ENCODE peak calls at places on chromosomes 12 and 14, in seven cellular contexts. A is Panc1; L is stimulated activated CD4-positive, alpha-beta T cell treated with anti-CD3 and anti-CD28 coated beads, TNF-alpha, amount 100 ng/mL, for 1 hour; V is EL; K is NCI-H460; I is putamen; Q is NCI-H510A treated with DMSO at 0.1 percent for 48 hours. G is an unnamed sample.

GRCh38 chr14:94480809-94481208 is 4.8 kb upstream of the SERPINA9 start:
- DNase-seq in A (no peak), L (no peak), V (peak), K (no peak), I (no peak), Q (no peak), G (no peak)

GRCh38 chr12:40105515-40106201 is at the start of gene SLC2A13:
- DNase-seq in A (no peak), L (peak), V (peak), K (peak), I (peak), Q (peak), G (peak)

GRCh38 chr14:23054000-23054811 is 3.1 kb downstream of the CDH24 start:
- DNase-seq in A (no peak), L (no peak), V (no peak), K (no peak), I (no peak), Q (no peak), G (no peak)

GRCh38 chr12:56758728-56759269 is 4.3 kb upstream of the HSD17B6 start:
- DNase-seq in A (no peak), L (no peak), V (no peak), K (no peak), I (no peak), Q (no peak), G (no peak)

GRCh38 chr12:12334710-12335040 is 15.4 kb downstream of the MANSC1 start:
- DNase-seq in A (no peak), L (no peak), V (no peak), K (no peak), I (no peak), Q (no peak), G (no peak)

GRCh38 chr12:14896477-14897184 is 11.0 kb upstream of the MGP start:
- DNase-seq in A (no peak), L (no peak), V (no peak), K (no peak), I (no peak), Q (no peak), G (no peak)

GRCh38 chr12:101021442-101021841 is 188.6 kb downstream of the SLC5A8 start:
- DNase-seq in A (no peak), L (no peak), V (no peak), K (no peak), I (no peak), Q (no peak), G (no peak)

GRCh38 chr14:21070083-21070609 is at the start of gene ARHGEF40:
- DNase-seq in A (no peak), L (no peak), V (peak), K (peak), I (peak), Q (peak), G (peak)

GRCh38 chr14:100230361-100230760 is 8.6 kb upstream of the YY1 start:
- DNase-seq in A (no peak), L (no peak), V (no peak), K (no peak), I (no peak), Q (no peak), G (no peak)

G was measured in NCI-H146.